ENCODE peak calls at places on chromosomes 12 and 14, in nine cellular contexts. I is HFFc6; M is left ventricle myocardium inferior; D is ovary; W is iris pigment epithelial cell; K is T-helper 1 cell; U is CD8-positive, alpha-beta T cell; L is head of caudate nucleus; B is nephron progenitor cell. T is an unnamed sample.
A peak's percentile ranks its signal among the peaks of the same experiment; 100 is the strongest.

GRCh38 chr12:6538420-6539275 is 4.3 kb downstream of the GAPDH start:
- DNase-seq in I (peak; percentile 60), M (no peak), D (no peak), W (peak; percentile 25), K (no peak), U (no peak), L (no peak), B (no peak), T (no peak)

GRCh38 chr12:32535260-32535999 is 136.1 kb downstream of the FGD4 start:
- DNase-seq in I (peak; percentile 37), M (peak; percentile 89), D (peak; percentile 62), W (peak; percentile 78), K (no peak), U (no peak), L (peak; percentile 91), B (peak; percentile 18), T (peak; percentile 12)

GRCh38 chr12:6696690-6697583 is 3.7 kb downstream of the PIANP start:
- DNase-seq in I (no peak), M (no peak), D (no peak), W (no peak), K (no peak), U (no peak), L (no peak), B (no peak), T (no peak)

GRCh38 chr12:55955800-55956508 is 9.9 kb downstream of the PMEL start:
- DNase-seq in I (peak; percentile 77), M (no peak), D (no peak), W (peak; percentile 69), K (no peak), U (peak; percentile 39), L (no peak), B (no peak), T (peak; percentile 65)

GRCh38 chr12:22121224-22121623 is 75.2 kb downstream of the CMAS start:
- DNase-seq in I (no peak), M (no peak), D (no peak), W (no peak), K (no peak), U (no peak), L (no peak), B (no peak), T (peak; percentile 51)

GRCh38 chr12:27342551-27342950 is 9.9 kb downstream of the BMAL2 start:
- DNase-seq in I (peak; percentile 32), M (no peak), D (no peak), W (no peak), K (no peak), U (no peak), L (no peak), B (no peak), T (no peak)

GRCh38 chr12:124466200-124467128 is 100.9 kb downstream of the NCOR2 start:
- DNase-seq in I (peak; percentile 13), M (peak; percentile 71), D (no peak), W (peak; percentile 91), K (peak; percentile 86), U (peak; percentile 81), L (peak; percentile 33), B (no peak), T (peak; percentile 93)

GRCh38 chr12:8081228-8081920 is 700 bp upstream of the NECAP1 start:
- DNase-seq in I (no peak), M (no peak), D (no peak), W (peak; percentile 8), K (no peak), U (peak; percentile 11), L (peak; percentile 14), B (no peak), T (peak; percentile 48)

GRCh38 chr12:50006754-50007442 is 18.4 kb downstream of the RACGAP1 start:
- DNase-seq in I (peak; percentile 49), M (no peak), D (no peak), W (peak; percentile 31), K (no peak), U (no peak), L (no peak), B (no peak), T (no peak)

GRCh38 chr12:63276537-63277365 is 125.8 kb upstream of the AVPR1A start:
- DNase-seq in I (peak; percentile 4), M (no peak), D (no peak), W (peak; percentile 36), K (no peak), U (no peak), L (peak; percentile 4), B (peak; percentile 52), T (peak; percentile 13)

GRCh38 chr12:19970116-19970515 is 398.2 kb upstream of the PDE3A start:
- DNase-seq in I (peak; percentile 4), M (no peak), D (no peak), W (peak; percentile 76), K (no peak), U (no peak), L (no peak), B (no peak), T (no peak)

GRCh38 chr14:101843665-101844064 is 82.2 kb downstream of the PPP2R5C start:
- DNase-seq in I (no peak), M (no peak), D (no peak), W (no peak), K (peak; percentile 42), U (peak; percentile 31), L (peak; percentile 44), B (no peak), T (peak; percentile 80)

GRCh38 chr12:6336859-6337744 is 4.8 kb downstream of the TNFRSF1A start:
- DNase-seq in I (no peak), M (no peak), D (no peak), W (peak; percentile 46), K (peak; percentile 50), U (peak; percentile 64), L (no peak), B (no peak), T (peak; percentile 65)

GRCh38 chr12:59119676-59120075 is 199.4 kb upstream of the LRIG3 start:
- DNase-seq in I (peak; percentile 2), M (no peak), D (no peak), W (peak; percentile 36), K (no peak), U (no peak), L (no peak), B (no peak), T (no peak)

GRCh38 chr12:3615862-3616261 is 124.9 kb downstream of the PRMT8 start:
- DNase-seq in I (no peak), M (no peak), D (no peak), W (no peak), K (no peak), U (no peak), L (no peak), B (no peak), T (no peak)

GRCh38 chr12:40959041-40959440 is 229.1 kb upstream of the PDZRN4 start:
- DNase-seq in I (no peak), M (no peak), D (no peak), W (peak; percentile 96), K (no peak), U (no peak), L (no peak), B (no peak), T (no peak)

GRCh38 chr12:121513464-121514183 is 67.2 kb downstream of the KDM2B start:
- DNase-seq in I (no peak), M (no peak), D (no peak), W (no peak), K (no peak), U (no peak), L (no peak), B (peak; percentile 58), T (no peak)

GRCh38 chr12:54997914-54998507 is 13.4 kb upstream of the TESPA1 start:
- DNase-seq in I (no peak), M (no peak), D (no peak), W (no peak), K (no peak), U (no peak), L (no peak), B (no peak), T (no peak)

GRCh38 chr14:54881761-54882401 is 20.7 kb downstream of the GCH1 start:
- DNase-seq in I (no peak), M (no peak), D (no peak), W (peak; percentile 58), K (no peak), U (no peak), L (no peak), B (no peak), T (peak; percentile 51)

GRCh38 chr14:50978888-50979287 is 34.6 kb upstream of the PYGL start:
- DNase-seq in I (no peak), M (no peak), D (no peak), W (no peak), K (no peak), U (no peak), L (no peak), B (no peak), T (no peak)

GRCh38 chr14:34474187-34474679 is 12.2 kb upstream of the SPTSSA start:
- DNase-seq in I (no peak), M (no peak), D (no peak), W (no peak), K (no peak), U (no peak), L (no peak), B (no peak), T (no peak)

GRCh38 chr12:71558445-71558844 is 105.2 kb downstream of the ZFC3H1 start:
- DNase-seq in I (peak; percentile 49), M (no peak), D (no peak), W (no peak), K (no peak), U (no peak), L (no peak), B (no peak), T (no peak)

GRCh38 chr14:67630186-67630585 is 10.5 kb downstream of the ARG2 start:
- DNase-seq in I (no peak), M (no peak), D (no peak), W (no peak), K (no peak), U (no peak), L (no peak), B (no peak), T (no peak)

GRCh38 chr14:100201701-100202100 is 37.2 kb upstream of the YY1 start:
- DNase-seq in I (no peak), M (no peak), D (no peak), W (no peak), K (no peak), U (no peak), L (no peak), B (no peak), T (no peak)

GRCh38 chr12:49671051-49671765 is 36.0 kb downstream of the FMNL3 start:
- DNase-seq in I (no peak), M (no peak), D (no peak), W (no peak), K (peak; percentile 48), U (peak; percentile 54), L (no peak), B (no peak), T (peak; percentile 81)

GRCh38 chr14:61525293-61526011 is 169.9 kb upstream of the HIF1A start:
- DNase-seq in I (peak; percentile 59), M (peak; percentile 65), D (peak; percentile 47), W (peak; percentile 91), K (peak; percentile 19), U (peak; percentile 41), L (peak; percentile 44), B (no peak), T (peak; percentile 91)

GRCh38 chr12:65786041-65786440 is 38.2 kb upstream of the HMGA2 start:
- DNase-seq in I (no peak), M (no peak), D (no peak), W (no peak), K (no peak), U (no peak), L (no peak), B (no peak), T (no peak)

GRCh38 chr14:78959674-78960264 is 789.6 kb downstream of the NRXN3 start:
- DNase-seq in I (peak; percentile 66), M (peak; percentile 51), D (peak; percentile 65), W (peak; percentile 75), K (peak; percentile 16), U (peak; percentile 11), L (peak; percentile 86), B (peak; percentile 75), T (peak; percentile 64)

GRCh38 chr12:93061414-93062099 is 132.5 kb upstream of the EEA1 start:
- DNase-seq in I (no peak), M (peak; percentile 55), D (peak; percentile 34), W (no peak), K (no peak), U (no peak), L (peak; percentile 15), B (no peak), T (no peak)

GRCh38 chr12:68871899-68872298 is 61.1 kb downstream of the CPM start:
- DNase-seq in I (no peak), M (no peak), D (no peak), W (no peak), K (no peak), U (no peak), L (no peak), B (no peak), T (peak; percentile 54)

GRCh38 chr12:78018146-78018910 is 187.6 kb downstream of the NAV3 start:
- DNase-seq in I (no peak), M (no peak), D (no peak), W (peak; percentile 76), K (no peak), U (no peak), L (no peak), B (no peak), T (no peak)